ENCODE peak calls at places on chromosomes 11 and 22, in seven cellular contexts. One of them, this sample, is unnamed.

GRCh38 chr22:39212721-39213376 is 31.9 kb downstream of the PDGFB start:
- DNase-seq in stimulated activated CD4-positive, alpha-beta T cell treated with anti-CD3 and anti-CD28 coated beads, Interleukin-4, amount 100 ng/mL, for 48 hours: no peak
- DNase-seq in HEK293T: no peak
- DNase-seq in iris pigment epithelial cell: peak
- DNase-seq in substantia nigra: no peak
- DNase-seq in activated T-helper 1 cell treated with anti-CD3 and anti-CD28 coated beads, Interleukin-2, amount 50 U/mL, for 16 hours: no peak
- DNase-seq in CD4-positive, CD25-positive, alpha-beta regulatory T cell: no peak
- DNase-seq in this sample: no peak

GRCh38 chr11:9774591-9775392 is 110.9 kb downstream of the SWAP70 start:
- DNase-seq in stimulated activated CD4-positive, alpha-beta T cell treated with anti-CD3 and anti-CD28 coated beads, Interleukin-4, amount 100 ng/mL, for 48 hours: no peak
- DNase-seq in HEK293T: no peak
- DNase-seq in iris pigment epithelial cell: peak
- DNase-seq in substantia nigra: no peak
- DNase-seq in activated T-helper 1 cell treated with anti-CD3 and anti-CD28 coated beads, Interleukin-2, amount 50 U/mL, for 16 hours: no peak
- DNase-seq in CD4-positive, CD25-positive, alpha-beta regulatory T cell: no peak
- DNase-seq in this sample: no peak

GRCh38 chr11:71120346-71120963 is 131.9 kb downstream of the SHANK2 start:
- DNase-seq in stimulated activated CD4-positive, alpha-beta T cell treated with anti-CD3 and anti-CD28 coated beads, Interleukin-4, amount 100 ng/mL, for 48 hours: no peak
- DNase-seq in HEK293T: peak
- DNase-seq in iris pigment epithelial cell: no peak
- DNase-seq in substantia nigra: no peak
- DNase-seq in activated T-helper 1 cell treated with anti-CD3 and anti-CD28 coated beads, Interleukin-2, amount 50 U/mL, for 16 hours: no peak
- DNase-seq in CD4-positive, CD25-positive, alpha-beta regulatory T cell: no peak
- DNase-seq in this sample: no peak

GRCh38 chr11:61555051-61555969 is 25.6 kb downstream of the SYT7 start:
- DNase-seq in stimulated activated CD4-positive, alpha-beta T cell treated with anti-CD3 and anti-CD28 coated beads, Interleukin-4, amount 100 ng/mL, for 48 hours: no peak
- DNase-seq in HEK293T: peak
- DNase-seq in iris pigment epithelial cell: no peak
- DNase-seq in substantia nigra: no peak
- DNase-seq in activated T-helper 1 cell treated with anti-CD3 and anti-CD28 coated beads, Interleukin-2, amount 50 U/mL, for 16 hours: no peak
- DNase-seq in CD4-positive, CD25-positive, alpha-beta regulatory T cell: no peak
- DNase-seq in this sample: no peak

GRCh38 chr11:16791494-16791961 is 53.1 kb downstream of the C11orf58 start:
- DNase-seq in stimulated activated CD4-positive, alpha-beta T cell treated with anti-CD3 and anti-CD28 coated beads, Interleukin-4, amount 100 ng/mL, for 48 hours: no peak
- DNase-seq in HEK293T: no peak
- DNase-seq in iris pigment epithelial cell: peak
- DNase-seq in substantia nigra: no peak
- DNase-seq in activated T-helper 1 cell treated with anti-CD3 and anti-CD28 coated beads, Interleukin-2, amount 50 U/mL, for 16 hours: no peak
- DNase-seq in CD4-positive, CD25-positive, alpha-beta regulatory T cell: no peak
- DNase-seq in this sample: no peak

GRCh38 chr11:61899146-61899841 is 7.9 kb upstream of the FADS3 start:
- DNase-seq in stimulated activated CD4-positive, alpha-beta T cell treated with anti-CD3 and anti-CD28 coated beads, Interleukin-4, amount 100 ng/mL, for 48 hours: peak
- DNase-seq in HEK293T: peak
- DNase-seq in iris pigment epithelial cell: peak
- DNase-seq in substantia nigra: peak
- DNase-seq in activated T-helper 1 cell treated with anti-CD3 and anti-CD28 coated beads, Interleukin-2, amount 50 U/mL, for 16 hours: peak
- DNase-seq in CD4-positive, CD25-positive, alpha-beta regulatory T cell: peak
- DNase-seq in this sample: peak

GRCh38 chr11:28860898-28861297 is 752.7 kb downstream of the METTL15 start:
- DNase-seq in stimulated activated CD4-positive, alpha-beta T cell treated with anti-CD3 and anti-CD28 coated beads, Interleukin-4, amount 100 ng/mL, for 48 hours: no peak
- DNase-seq in HEK293T: no peak
- DNase-seq in iris pigment epithelial cell: peak
- DNase-seq in substantia nigra: no peak
- DNase-seq in activated T-helper 1 cell treated with anti-CD3 and anti-CD28 coated beads, Interleukin-2, amount 50 U/mL, for 16 hours: no peak
- DNase-seq in CD4-positive, CD25-positive, alpha-beta regulatory T cell: no peak
- DNase-seq in this sample: no peak

GRCh38 chr11:67416416-67417335 is 1.2 kb downstream of the CARNS1 start:
- DNase-seq in stimulated activated CD4-positive, alpha-beta T cell treated with anti-CD3 and anti-CD28 coated beads, Interleukin-4, amount 100 ng/mL, for 48 hours: no peak
- DNase-seq in HEK293T: no peak
- DNase-seq in iris pigment epithelial cell: peak
- DNase-seq in substantia nigra: no peak
- DNase-seq in activated T-helper 1 cell treated with anti-CD3 and anti-CD28 coated beads, Interleukin-2, amount 50 U/mL, for 16 hours: peak
- DNase-seq in CD4-positive, CD25-positive, alpha-beta regulatory T cell: peak
- DNase-seq in this sample: no peak

GRCh38 chr11:1946812-1947480 is at the start of gene MRPL23:
- DNase-seq in stimulated activated CD4-positive, alpha-beta T cell treated with anti-CD3 and anti-CD28 coated beads, Interleukin-4, amount 100 ng/mL, for 48 hours: no peak
- DNase-seq in HEK293T: no peak
- DNase-seq in iris pigment epithelial cell: no peak
- DNase-seq in substantia nigra: no peak
- DNase-seq in activated T-helper 1 cell treated with anti-CD3 and anti-CD28 coated beads, Interleukin-2, amount 50 U/mL, for 16 hours: no peak
- DNase-seq in CD4-positive, CD25-positive, alpha-beta regulatory T cell: no peak
- DNase-seq in this sample: no peak

GRCh38 chr22:45200862-45201511 is 37.3 kb downstream of the NUP50 start:
- DNase-seq in stimulated activated CD4-positive, alpha-beta T cell treated with anti-CD3 and anti-CD28 coated beads, Interleukin-4, amount 100 ng/mL, for 48 hours: no peak
- DNase-seq in HEK293T: no peak
- DNase-seq in iris pigment epithelial cell: peak
- DNase-seq in substantia nigra: no peak
- DNase-seq in activated T-helper 1 cell treated with anti-CD3 and anti-CD28 coated beads, Interleukin-2, amount 50 U/mL, for 16 hours: no peak
- DNase-seq in CD4-positive, CD25-positive, alpha-beta regulatory T cell: no peak
- DNase-seq in this sample: no peak

GRCh38 chr11:66684635-66685034 is 6.9 kb upstream of the RBM4B start:
- DNase-seq in stimulated activated CD4-positive, alpha-beta T cell treated with anti-CD3 and anti-CD28 coated beads, Interleukin-4, amount 100 ng/mL, for 48 hours: no peak
- DNase-seq in HEK293T: no peak
- DNase-seq in iris pigment epithelial cell: no peak
- DNase-seq in substantia nigra: no peak
- DNase-seq in activated T-helper 1 cell treated with anti-CD3 and anti-CD28 coated beads, Interleukin-2, amount 50 U/mL, for 16 hours: no peak
- DNase-seq in CD4-positive, CD25-positive, alpha-beta regulatory T cell: no peak
- DNase-seq in this sample: no peak

GRCh38 chr11:115676768-115677167 is 172.6 kb upstream of the CADM1 start:
- DNase-seq in stimulated activated CD4-positive, alpha-beta T cell treated with anti-CD3 and anti-CD28 coated beads, Interleukin-4, amount 100 ng/mL, for 48 hours: no peak
- DNase-seq in HEK293T: no peak
- DNase-seq in iris pigment epithelial cell: peak
- DNase-seq in substantia nigra: no peak
- DNase-seq in activated T-helper 1 cell treated with anti-CD3 and anti-CD28 coated beads, Interleukin-2, amount 50 U/mL, for 16 hours: no peak
- DNase-seq in CD4-positive, CD25-positive, alpha-beta regulatory T cell: no peak
- DNase-seq in this sample: no peak

GRCh38 chr11:9566561-9567063 is 6.9 kb upstream of the WEE1 start:
- DNase-seq in stimulated activated CD4-positive, alpha-beta T cell treated with anti-CD3 and anti-CD28 coated beads, Interleukin-4, amount 100 ng/mL, for 48 hours: no peak
- DNase-seq in HEK293T: no peak
- DNase-seq in iris pigment epithelial cell: peak
- DNase-seq in substantia nigra: no peak
- DNase-seq in activated T-helper 1 cell treated with anti-CD3 and anti-CD28 coated beads, Interleukin-2, amount 50 U/mL, for 16 hours: no peak
- DNase-seq in CD4-positive, CD25-positive, alpha-beta regulatory T cell: no peak
- DNase-seq in this sample: no peak

GRCh38 chr11:44755553-44756505 is 29.1 kb downstream of the TSPAN18 start:
- DNase-seq in stimulated activated CD4-positive, alpha-beta T cell treated with anti-CD3 and anti-CD28 coated beads, Interleukin-4, amount 100 ng/mL, for 48 hours: no peak
- DNase-seq in HEK293T: no peak
- DNase-seq in iris pigment epithelial cell: no peak
- DNase-seq in substantia nigra: no peak
- DNase-seq in activated T-helper 1 cell treated with anti-CD3 and anti-CD28 coated beads, Interleukin-2, amount 50 U/mL, for 16 hours: no peak
- DNase-seq in CD4-positive, CD25-positive, alpha-beta regulatory T cell: no peak
- DNase-seq in this sample: no peak

GRCh38 chr11:126366064-126366822 is 10.8 kb downstream of the ST3GAL4 start:
- DNase-seq in stimulated activated CD4-positive, alpha-beta T cell treated with anti-CD3 and anti-CD28 coated beads, Interleukin-4, amount 100 ng/mL, for 48 hours: no peak
- DNase-seq in HEK293T: no peak
- DNase-seq in iris pigment epithelial cell: no peak
- DNase-seq in substantia nigra: no peak
- DNase-seq in activated T-helper 1 cell treated with anti-CD3 and anti-CD28 coated beads, Interleukin-2, amount 50 U/mL, for 16 hours: no peak
- DNase-seq in CD4-positive, CD25-positive, alpha-beta regulatory T cell: no peak
- DNase-seq in this sample: no peak

GRCh38 chr11:124415356-124415923 is 9.2 kb downstream of the OR8B4 start:
- DNase-seq in stimulated activated CD4-positive, alpha-beta T cell treated with anti-CD3 and anti-CD28 coated beads, Interleukin-4, amount 100 ng/mL, for 48 hours: no peak
- DNase-seq in HEK293T: no peak
- DNase-seq in iris pigment epithelial cell: peak
- DNase-seq in substantia nigra: no peak
- DNase-seq in activated T-helper 1 cell treated with anti-CD3 and anti-CD28 coated beads, Interleukin-2, amount 50 U/mL, for 16 hours: no peak
- DNase-seq in CD4-positive, CD25-positive, alpha-beta regulatory T cell: no peak
- DNase-seq in this sample: peak

GRCh38 chr11:69915151-69915500 is 95.9 kb upstream of the FGF3 start:
- DNase-seq in stimulated activated CD4-positive, alpha-beta T cell treated with anti-CD3 and anti-CD28 coated beads, Interleukin-4, amount 100 ng/mL, for 48 hours: no peak
- DNase-seq in HEK293T: no peak
- DNase-seq in iris pigment epithelial cell: peak
- DNase-seq in substantia nigra: no peak
- DNase-seq in activated T-helper 1 cell treated with anti-CD3 and anti-CD28 coated beads, Interleukin-2, amount 50 U/mL, for 16 hours: no peak
- DNase-seq in CD4-positive, CD25-positive, alpha-beta regulatory T cell: no peak
- DNase-seq in this sample: no peak

GRCh38 chr22:21916309-21916918 is 36.2 kb downstream of the PPM1F start:
- DNase-seq in stimulated activated CD4-positive, alpha-beta T cell treated with anti-CD3 and anti-CD28 coated beads, Interleukin-4, amount 100 ng/mL, for 48 hours: no peak
- DNase-seq in HEK293T: no peak
- DNase-seq in iris pigment epithelial cell: no peak
- DNase-seq in substantia nigra: no peak
- DNase-seq in activated T-helper 1 cell treated with anti-CD3 and anti-CD28 coated beads, Interleukin-2, amount 50 U/mL, for 16 hours: no peak
- DNase-seq in CD4-positive, CD25-positive, alpha-beta regulatory T cell: no peak
- DNase-seq in this sample: no peak

GRCh38 chr11:116651757-116652237 is 121.0 kb downstream of the BUD13 start:
- DNase-seq in stimulated activated CD4-positive, alpha-beta T cell treated with anti-CD3 and anti-CD28 coated beads, Interleukin-4, amount 100 ng/mL, for 48 hours: no peak
- DNase-seq in HEK293T: no peak
- DNase-seq in iris pigment epithelial cell: no peak
- DNase-seq in substantia nigra: no peak
- DNase-seq in activated T-helper 1 cell treated with anti-CD3 and anti-CD28 coated beads, Interleukin-2, amount 50 U/mL, for 16 hours: no peak
- DNase-seq in CD4-positive, CD25-positive, alpha-beta regulatory T cell: no peak
- DNase-seq in this sample: no peak

GRCh38 chr11:35792148-35792845 is 129.7 kb downstream of the TRIM44 start:
- DNase-seq in stimulated activated CD4-positive, alpha-beta T cell treated with anti-CD3 and anti-CD28 coated beads, Interleukin-4, amount 100 ng/mL, for 48 hours: no peak
- DNase-seq in HEK293T: no peak
- DNase-seq in iris pigment epithelial cell: no peak
- DNase-seq in substantia nigra: no peak
- DNase-seq in activated T-helper 1 cell treated with anti-CD3 and anti-CD28 coated beads, Interleukin-2, amount 50 U/mL, for 16 hours: no peak
- DNase-seq in CD4-positive, CD25-positive, alpha-beta regulatory T cell: no peak
- DNase-seq in this sample: no peak

GRCh38 chr22:38298312-38299000 is 18.8 kb downstream of the CSNK1E start:
- DNase-seq in stimulated activated CD4-positive, alpha-beta T cell treated with anti-CD3 and anti-CD28 coated beads, Interleukin-4, amount 100 ng/mL, for 48 hours: no peak
- DNase-seq in HEK293T: peak
- DNase-seq in iris pigment epithelial cell: peak
- DNase-seq in substantia nigra: no peak
- DNase-seq in activated T-helper 1 cell treated with anti-CD3 and anti-CD28 coated beads, Interleukin-2, amount 50 U/mL, for 16 hours: peak
- DNase-seq in CD4-positive, CD25-positive, alpha-beta regulatory T cell: peak
- DNase-seq in this sample: no peak

GRCh38 chr11:134956461-134957209 is 544.6 kb upstream of the B3GAT1 start:
- DNase-seq in stimulated activated CD4-positive, alpha-beta T cell treated with anti-CD3 and anti-CD28 coated beads, Interleukin-4, amount 100 ng/mL, for 48 hours: no peak
- DNase-seq in HEK293T: no peak
- DNase-seq in iris pigment epithelial cell: no peak
- DNase-seq in substantia nigra: no peak
- DNase-seq in activated T-helper 1 cell treated with anti-CD3 and anti-CD28 coated beads, Interleukin-2, amount 50 U/mL, for 16 hours: no peak
- DNase-seq in CD4-positive, CD25-positive, alpha-beta regulatory T cell: no peak
- DNase-seq in this sample: no peak

GRCh38 chr11:46680815-46681214 is 19.6 kb downstream of the ARHGAP1 start:
- DNase-seq in stimulated activated CD4-positive, alpha-beta T cell treated with anti-CD3 and anti-CD28 coated beads, Interleukin-4, amount 100 ng/mL, for 48 hours: no peak
- DNase-seq in HEK293T: no peak
- DNase-seq in iris pigment epithelial cell: no peak
- DNase-seq in substantia nigra: no peak
- DNase-seq in activated T-helper 1 cell treated with anti-CD3 and anti-CD28 coated beads, Interleukin-2, amount 50 U/mL, for 16 hours: no peak
- DNase-seq in CD4-positive, CD25-positive, alpha-beta regulatory T cell: no peak
- DNase-seq in this sample: no peak

This sample was measured in globus pallidus.